ENCODE peak calls at places on chromosomes 1 and 21, in six cellular contexts. D is T-helper 2 cell treated with Interferon-gamma antibody and Interleukin-4, amounts not matched to agents 5 μg/mL and 100 μg/mL, for 36 hours; R is A673; H is pons; F is astrocyte of the spinal cord; O is H9. Y is an unnamed sample.

GRCh38 chr1:46687095-46687659 is 15.5 kb downstream of the TEX38 start:
- DNase-seq in O (no peak), F (peak; percentile 77), H (peak; percentile 46), D (no peak), R (peak; percentile 74), Y (no peak)

GRCh38 chr1:1217621-1218523 is 3.9 kb upstream of the TNFRSF4 start:
- DNase-seq in H (no peak), D (peak; percentile 33), R (peak; percentile 72), O (no peak), F (no peak), Y (no peak)

GRCh38 chr1:204084247-204084772 is 11.4 kb downstream of the SOX13 start:
- DNase-seq in O (peak; percentile 98), F (no peak), R (no peak), H (peak; percentile 79), D (no peak), Y (no peak)

GRCh38 chr1:172585861-172586260 is 52.9 kb downstream of the SUCO start:
- DNase-seq in R (no peak), D (no peak), H (no peak), F (no peak), O (no peak), Y (no peak)

GRCh38 chr1:210236840-210237409 is 4.3 kb downstream of the SERTAD4 start:
- DNase-seq in H (peak; percentile 89), R (peak; percentile 52), O (no peak), F (peak; percentile 91), D (no peak), Y (no peak)

GRCh38 chr1:31163866-31164265 is 75.8 kb downstream of the NKAIN1 start:
- DNase-seq in R (no peak), O (no peak), F (no peak), H (no peak), D (no peak), Y (no peak)

GRCh38 chr1:1892079-1892762 is 1.3 kb upstream of the GNB1 start:
- DNase-seq in D (no peak), R (no peak), O (no peak), F (no peak), H (no peak), Y (no peak)

GRCh38 chr1:163875214-163875926 is 553.6 kb downstream of the NUF2 start:
- DNase-seq in F (no peak), R (peak; percentile 73), O (no peak), H (no peak), D (no peak), Y (no peak)

GRCh38 chr1:158126425-158126824 is 54.3 kb upstream of the CD1D start:
- DNase-seq in D (peak; percentile 13), F (no peak), R (no peak), O (no peak), H (no peak), Y (no peak)

GRCh38 chr1:59116920-59117542 is 179.9 kb upstream of the FGGY start:
- DNase-seq in H (no peak), R (peak; percentile 56), F (peak; percentile 56), O (peak; percentile 75), D (peak; percentile 9), Y (no peak)

GRCh38 chr1:204868340-204868700 is 2.3 kb upstream of the NFASC start:
- DNase-seq in O (no peak), H (peak; percentile 83), D (no peak), R (no peak), F (no peak), Y (no peak)

GRCh38 chr1:240170806-240171205 is 79.1 kb downstream of the FMN2 start:
- DNase-seq in D (no peak), F (no peak), H (no peak), O (no peak), R (no peak), Y (no peak)

GRCh38 chr1:209621329-209621728 is 30.9 kb downstream of the LAMB3 start:
- DNase-seq in R (peak; percentile 52), D (no peak), F (no peak), H (no peak), O (no peak), Y (no peak)

GRCh38 chr21:45972716-45973474 is 8.7 kb upstream of the COL6A1 start:
- DNase-seq in D (no peak), R (peak; percentile 75), O (no peak), H (no peak), F (peak; percentile 89), Y (no peak)

GRCh38 chr1:168507271-168507670 is 36.5 kb downstream of the XCL2 start:
- DNase-seq in D (no peak), O (no peak), H (no peak), R (no peak), F (no peak), Y (no peak)